ENCODE peak calls at places on chromosomes 2 and 18, in four cellular contexts. O is HCT116, A is adrenal gland, R is prostate gland. S is an unnamed sample.

GRCh38 chr2:172182624-172183023 is 79.9 kb upstream of the DLX2 start:
- DNase-seq in O (no peak), A (no peak), R (no peak), S (no peak)

GRCh38 chr2:239695728-239696240 is 295.0 kb upstream of the HDAC4 start:
- DNase-seq in O (no peak), A (no peak), R (no peak), S (no peak)

GRCh38 chr18:68735498-68736343 is 20.8 kb upstream of the TMX3 start:
- DNase-seq in O (peak; percentile 23), A (peak; percentile 10), R (no peak), S (no peak)

GRCh38 chr2:143433158-143433557 is 303.9 kb downstream of the ARHGAP15 start:
- DNase-seq in O (no peak), A (no peak), R (no peak), S (no peak)

GRCh38 chr2:132497591-132497990 is 81.0 kb downstream of the GPR39 start:
- DNase-seq in O (no peak), A (no peak), R (no peak), S (no peak)

GRCh38 chr18:75937306-75937705 is 509.8 kb upstream of the SMIM21 start:
- DNase-seq in O (no peak), A (no peak), R (no peak), S (no peak)

GRCh38 chr2:128633501-128633900 is 314.8 kb upstream of the HS6ST1 start:
- DNase-seq in O (no peak), A (no peak), R (no peak), S (no peak)

GRCh38 chr2:72722492-72723090 is 103.2 kb downstream of the EXOC6B start:
- DNase-seq in O (no peak), A (no peak), R (no peak), S (no peak)

GRCh38 chr18:21398121-21398520 is 156.1 kb downstream of the GREB1L start:
- DNase-seq in O (no peak), A (no peak), R (no peak), S (no peak)

GRCh38 chr2:69946351-69947077 is 14.9 kb downstream of the ASPRV1 start:
- DNase-seq in O (peak; percentile 34), A (no peak), R (no peak), S (no peak)

GRCh38 chr2:46458763-46459505 is 20.4 kb upstream of the TMEM247 start:
- DNase-seq in O (no peak), A (no peak), R (no peak), S (no peak)

GRCh38 chr2:30349691-30350090 is 97.4 kb upstream of the LCLAT1 start:
- DNase-seq in O (no peak), A (no peak), R (no peak), S (no peak)

DNA sequence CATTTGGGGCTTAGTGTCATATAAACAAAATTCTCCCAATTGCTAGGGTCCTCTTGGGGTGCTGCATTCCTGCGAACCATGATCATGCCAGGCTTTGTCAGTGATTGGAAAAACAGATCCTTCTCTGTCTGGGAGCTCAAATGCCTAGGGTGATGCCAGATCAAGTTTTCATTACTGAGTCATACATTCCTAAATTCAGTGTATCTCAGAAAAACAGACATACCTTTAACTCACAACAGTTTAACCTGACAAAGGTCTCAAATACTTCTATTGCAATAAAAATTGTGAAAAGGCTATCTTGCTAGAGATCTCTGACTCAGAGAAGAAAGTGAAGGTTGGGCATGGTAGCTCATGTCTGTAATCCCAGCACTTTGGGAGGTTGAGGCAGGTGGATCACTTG is 86.9 kb downstream of the SH3YL1 start:
- DNase-seq in O (no peak), A (no peak), R (no peak), S (no peak)
- H3K4me3 ChIP-seq in O (no peak overlapping the region), A (no peak overlapping the region), R (no peak overlapping the region), S (no peak overlapping the region)

GRCh38 chr2:20781656-20782265 is 41.1 kb downstream of the LDAH start:
- DNase-seq in O (no peak), A (no peak), R (no peak), S (no peak)
- TF ChIP-seq CTCF in O (peak; percentile 59), A (peak; percentile 53), R (peak; percentile 50), S (peak; percentile 28)

DNA sequence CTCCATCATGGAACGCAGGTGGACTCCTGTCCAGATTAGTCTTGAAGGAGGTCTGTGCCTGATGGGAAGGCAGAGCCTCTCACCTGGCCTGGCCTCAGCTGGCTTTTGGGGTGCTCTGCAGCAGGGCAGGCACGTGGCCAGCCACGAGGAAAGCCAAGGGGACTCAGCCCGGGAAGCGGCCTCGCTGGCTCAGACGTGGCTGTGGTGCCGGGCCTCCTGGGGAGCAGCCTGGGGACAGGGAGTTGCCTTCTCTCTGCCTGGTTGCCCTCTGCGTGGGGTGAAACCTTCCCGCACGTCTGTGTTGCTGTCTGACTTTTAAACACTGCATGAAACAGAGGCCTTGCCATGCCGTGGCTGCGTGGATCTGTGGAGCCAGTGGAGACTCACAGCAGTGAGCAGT is 45.0 kb downstream of the RTP5 start:
- DNase-seq in O (no peak), A (no peak), R (no peak), S (no peak)
- H3K9me3 ChIP-seq in O (no peaks in the 10 kb centered on the region), A (no peaks in the 10 kb centered on the region), R (no peaks in the 10 kb centered on the region), S (no peaks in the 10 kb centered on the region)

DNA sequence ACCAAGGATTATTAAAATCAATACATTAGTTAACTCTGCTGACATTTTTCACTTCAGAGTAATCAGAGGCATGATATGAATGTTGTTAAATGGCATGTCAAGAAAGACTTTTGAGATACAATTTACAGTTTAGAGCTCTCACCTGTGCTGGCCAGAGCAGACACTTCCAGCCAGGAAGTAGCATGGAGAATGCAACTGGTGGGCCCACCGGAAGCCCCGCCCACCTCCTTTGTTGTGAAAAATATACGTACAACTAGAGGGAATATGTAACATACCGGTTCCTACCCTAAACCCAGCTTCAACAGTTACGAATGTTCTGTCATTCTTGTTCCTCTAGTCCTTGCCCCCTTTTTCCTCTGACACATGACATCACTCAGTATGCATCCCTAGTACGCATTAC is 70.3 kb upstream of the ITM2C start:
- DNase-seq in O (no peak), A (no peak), R (no peak), S (no peak)
- H3K4me3 ChIP-seq in O (peak overlapping the region; percentile 34), A (no peak overlapping the region), R (no peak overlapping the region), S (no peak overlapping the region)

S was measured in gastrocnemius medialis.